ENCODE peak calls at places on chromosomes 16 and 17, in six cellular contexts. Y is MM.1S, P is hepatocyte, V is SK-N-SH, W is HCT116, U is neural progenitor cell. S is an unnamed sample.

GRCh38 chr16:53417011-53417410 is 17.3 kb upstream of the RBL2 start:
- DNase-seq in Y (no peak), P (no peak), V (no peak), W (no peak), U (no peak), S (no peak)

GRCh38 chr16:1413684-1414531 is 596 bp downstream of the UNKL start:
- DNase-seq in Y (peak), P (peak), V (peak), W (peak), U (peak), S (peak)

GRCh38 chr17:37107406-37108083 is 158.8 kb downstream of the AATF start:
- DNase-seq in Y (no peak), P (no peak), V (peak), W (no peak), U (no peak), S (no peak)

GRCh38 chr17:29590979-29591736 is 1.7 kb upstream of the GIT1 start:
- DNase-seq in Y (no peak), P (peak), V (peak), W (peak), U (peak), S (peak)

GRCh38 chr17:77842148-77842905 is 116.2 kb upstream of the TNRC6C start:
- DNase-seq in Y (no peak), P (no peak), V (no peak), W (no peak), U (no peak), S (no peak)

GRCh38 chr17:49146620-49147306 is 14.2 kb downstream of the B4GALNT2 start:
- DNase-seq in Y (no peak), P (peak), V (no peak), W (peak), U (no peak), S (no peak)

GRCh38 chr16:56773531-56773930 is 43.6 kb downstream of the NUP93 start:
- DNase-seq in Y (no peak), P (no peak), V (no peak), W (no peak), U (no peak), S (no peak)

GRCh38 chr17:49690256-49690655 is 12.4 kb upstream of the SPOP start:
- DNase-seq in Y (no peak), P (no peak), V (no peak), W (no peak), U (no peak), S (no peak)

GRCh38 chr17:58352843-58353719 is 1.1 kb upstream of the SUPT4H1 start:
- DNase-seq in Y (peak), P (peak), V (peak), W (no peak), U (peak), S (peak)

DNA sequence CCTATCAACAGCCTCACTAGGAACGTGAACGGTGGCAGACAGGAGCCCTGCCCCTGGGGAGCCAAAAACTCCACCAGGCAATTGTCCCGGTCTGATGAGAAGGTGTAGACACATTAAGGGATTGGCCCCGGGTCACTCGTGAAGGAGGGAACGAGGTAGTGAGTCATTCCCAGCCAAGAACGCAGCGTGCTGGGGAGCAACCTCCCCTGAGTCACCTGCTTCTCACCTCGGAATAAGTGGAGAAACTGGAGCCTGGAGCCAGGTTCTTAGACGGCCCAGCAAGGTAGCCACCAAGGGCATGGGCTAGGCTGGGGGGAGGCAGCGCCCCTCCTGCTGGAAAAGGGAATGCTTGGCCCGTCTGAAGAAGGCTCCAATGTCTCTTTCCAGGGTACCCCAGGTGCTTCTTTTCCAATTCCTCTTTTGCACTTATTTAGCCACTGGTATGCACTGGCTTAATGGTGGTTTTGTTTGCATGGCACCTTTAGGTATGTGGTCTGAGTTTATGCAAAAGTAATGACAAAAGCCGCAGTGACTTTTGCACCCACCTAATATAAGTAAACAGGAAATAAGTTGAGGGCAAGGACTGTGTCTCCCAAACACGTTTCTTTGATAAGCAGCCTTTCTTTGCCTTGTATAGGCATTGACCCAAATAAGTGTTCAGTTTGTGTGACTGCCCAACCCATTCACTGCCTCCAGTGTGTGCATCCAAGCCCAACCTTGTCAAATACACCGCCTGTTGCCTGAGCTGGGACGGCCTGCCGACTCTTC is 1.8 kb upstream of the HELZ start:
- DNase-seq in Y (no peak), P (peak), V (no peak), W (peak), U (peak), S (no peak)
- H3K4me3 ChIP-seq in Y (no peak), P (peak), V (peak), W (peak), U (peak), S (no peak)

DNA sequence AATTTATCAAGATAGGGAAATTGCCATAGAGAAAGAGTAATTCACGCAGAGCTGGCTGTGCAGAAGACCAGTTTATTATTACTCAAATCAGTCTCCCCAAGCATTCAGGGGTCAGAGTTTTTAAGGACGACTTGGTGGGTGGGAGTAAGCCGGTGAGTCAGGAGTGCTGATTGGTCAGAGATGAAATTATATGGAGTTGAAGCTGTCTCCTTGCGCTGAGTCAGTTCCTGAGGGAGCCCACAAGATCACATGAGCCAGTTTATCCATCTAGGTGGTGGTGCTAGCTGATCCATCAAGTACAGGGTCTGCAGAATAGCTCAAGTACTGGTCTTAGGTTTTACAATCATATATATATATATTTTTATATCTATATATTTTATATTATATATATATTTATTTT is 6.0 kb upstream of the AQP8 start:
- DNase-seq in Y (no peak), P (no peak), V (no peak), W (no peak), U (no peak), S (no peak)
- TF ChIP-seq EZH2phosphoT487 in Y (no peak), P (no peak), V (no peak), W (no peak), U (no peak), S (no peak)

DNA sequence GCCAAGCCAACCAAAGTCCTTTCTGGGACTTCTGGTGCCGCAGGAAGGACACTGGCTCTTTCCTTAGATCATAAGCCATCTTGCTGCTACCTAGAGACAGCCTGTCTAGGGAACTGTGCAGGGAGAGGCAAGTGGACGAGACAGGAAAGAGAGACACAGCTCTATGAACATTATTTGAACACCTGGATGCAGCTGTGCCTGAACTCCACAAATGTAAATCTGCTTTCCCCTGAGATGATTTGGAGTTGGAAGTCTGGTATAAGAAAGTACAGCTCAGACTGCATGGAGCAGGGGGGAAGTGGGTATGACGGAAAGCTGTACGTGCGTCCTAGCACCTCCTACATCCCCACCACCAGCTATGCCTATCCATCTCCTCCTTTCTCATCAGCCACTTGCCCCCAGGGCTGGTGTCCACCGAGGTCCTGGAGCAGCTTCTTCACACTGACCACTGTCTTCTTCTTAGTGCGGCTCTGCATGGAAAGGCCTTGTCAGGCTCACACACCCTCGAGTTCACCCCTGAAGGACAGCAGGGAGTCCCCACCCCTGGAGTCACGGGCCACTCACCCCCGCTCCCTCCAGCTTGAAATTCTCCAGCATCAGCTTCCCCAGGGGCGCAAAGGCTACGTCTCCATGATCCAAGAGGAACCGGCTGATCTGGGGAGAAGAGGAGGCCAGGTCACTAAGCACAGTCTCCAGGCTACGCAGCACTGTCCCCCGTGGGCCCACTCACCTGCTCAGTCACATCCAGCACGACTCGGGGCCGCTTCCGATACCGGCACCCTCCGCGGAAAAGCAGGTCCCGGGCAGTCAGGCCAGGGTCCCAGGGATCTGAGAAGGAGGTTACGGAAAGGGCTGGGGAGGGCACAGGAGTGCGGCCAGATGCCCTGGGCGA is 3.9 kb downstream of the TAF1C start:
- DNase-seq in Y (no peak), P (no peak), V (no peak), W (no peak), U (no peak), S (no peak)
- H2AFZ ChIP-seq in Y (no peak), P (no peak), V (no peak), W (no peak), U (no peak), S (no peak)

DNA sequence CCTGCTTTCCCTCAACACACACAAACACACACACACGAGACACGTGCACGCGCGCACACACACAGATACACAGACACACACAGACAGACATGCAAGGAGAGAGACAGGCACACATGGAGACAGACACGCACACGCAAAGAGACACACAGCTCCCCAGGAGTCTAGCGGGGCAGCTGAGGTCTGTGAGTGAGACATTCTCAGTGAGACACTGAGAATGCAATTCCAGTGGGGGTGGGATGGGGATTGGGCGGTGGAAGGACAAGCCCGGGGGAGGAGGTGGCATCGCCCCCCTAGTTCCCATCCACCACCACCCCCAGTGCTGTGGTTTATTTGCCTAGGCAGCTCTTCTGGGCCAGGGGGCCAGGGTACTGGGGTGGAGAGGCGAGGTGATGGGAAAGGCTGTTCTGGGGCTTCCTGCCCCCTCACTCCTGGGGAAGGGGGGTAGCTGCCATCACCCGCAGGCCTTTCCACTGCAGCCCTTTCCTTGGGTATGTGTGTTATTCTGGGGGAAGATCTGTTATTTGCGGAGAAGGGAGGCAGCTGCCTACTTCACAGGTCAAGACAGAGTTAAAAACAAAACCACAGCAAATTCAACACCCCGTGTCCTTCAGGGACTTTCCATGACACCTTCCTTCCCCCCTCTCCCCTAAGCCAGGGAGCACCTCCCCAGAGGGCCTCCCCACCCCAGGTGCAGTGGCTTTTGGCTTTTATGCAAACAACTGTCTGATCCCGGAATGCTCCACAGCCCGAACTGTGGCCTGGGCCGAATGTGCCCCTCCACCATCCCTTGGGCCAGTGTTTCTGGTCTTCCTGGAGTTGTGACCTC is 18.0 kb downstream of the GRB7 start:
- DNase-seq in Y (peak), P (no peak), V (no peak), W (no peak), U (no peak), S (peak)
- H3K4me3 ChIP-seq in Y (peak), P (no peak), V (no peak), W (no peak), U (no peak), S (peak)

GRCh38 chr17:38881600-38882191 is 11.8 kb downstream of the LASP1 start:
- DNase-seq in Y (no peak), P (peak), V (peak), W (no peak), U (peak), S (peak)
- TF ChIP-seq EZH2phosphoT487 in Y (no peak), P (no peak), V (no peak), W (no peak), U (no peak), S (no peak)

GRCh38 chr17:79024901-79025737 is 1.1 kb downstream of the C1QTNF1 start:
- DNase-seq in Y (no peak), P (no peak), V (peak), W (no peak), U (no peak), S (no peak)
- H2AFZ ChIP-seq in Y (no peak), P (peak), V (peak), W (no peak), U (peak), S (no peak)

GRCh38 chr17:75508848-75509450 is 6.4 kb downstream of the CASKIN2 start:
- DNase-seq in Y (no peak), P (no peak), V (no peak), W (no peak), U (no peak), S (no peak)

GRCh38 chr17:75506134-75506533 is 9.2 kb downstream of the CASKIN2 start:
- DNase-seq in Y (no peak), P (no peak), V (no peak), W (no peak), U (no peak), S (no peak)

GRCh38 chr17:75506888-75507287 is 8.4 kb downstream of the CASKIN2 start:
- DNase-seq in Y (no peak), P (no peak), V (no peak), W (no peak), U (no peak), S (no peak)

GRCh38 chr17:75508122-75508719 is 7.1 kb downstream of the CASKIN2 start:
- DNase-seq in Y (no peak), P (no peak), V (no peak), W (no peak), U (no peak), S (no peak)

DNA sequence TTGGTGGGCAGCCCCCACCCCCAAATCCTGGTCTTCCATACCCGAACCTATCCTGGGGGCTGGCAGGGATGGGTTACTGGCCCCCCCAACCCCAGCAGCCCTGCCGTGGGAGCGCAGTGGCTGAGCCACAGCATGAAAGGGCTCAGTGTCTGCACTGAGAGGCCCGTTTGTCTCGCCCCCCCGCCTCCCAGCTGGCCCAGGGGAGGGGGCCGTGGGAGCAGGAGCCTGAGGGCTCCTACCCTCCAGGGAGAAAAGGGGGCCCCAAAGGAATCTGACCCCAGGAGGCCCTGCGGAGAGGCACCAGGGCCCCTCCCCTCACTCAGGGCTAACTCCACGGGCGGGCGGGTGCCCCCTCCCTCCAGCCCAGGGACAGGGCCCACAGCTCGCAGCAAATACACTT is 7.6 kb downstream of the CASKIN2 start:
- DNase-seq in Y (no peak), P (no peak), V (no peak), W (no peak), U (no peak), S (no peak)
- H3K4me3 ChIP-seq in Y (no peak), P (no peak), V (no peak), W (no peak), U (no peak), S (no peak)